ENCODE peak calls at places on chromosomes 1 and 21, in five cellular contexts. T is HFFc6, O is A549, X is IMR-90, S is lower lobe of right lung. E is an unnamed sample.

GRCh38 chr1:170700842-170701305 is 36.9 kb downstream of the PRRX1 start:
- DNase-seq in S (no peak), T (peak; percentile 78), O (no peak), X (peak; percentile 61), E (no peak)

GRCh38 chr1:7984826-7985225 is 23.3 kb downstream of the PARK7 start:
- DNase-seq in X (no peak), T (no peak), O (no peak), S (no peak), E (no peak)

GRCh38 chr1:91138959-91139358 is 117.1 kb upstream of the ZNF644 start:
- DNase-seq in O (no peak), T (no peak), X (no peak), S (no peak), E (no peak)

GRCh38 chr21:31865429-31865970 is 7.3 kb upstream of the HUNK start:
- DNase-seq in T (no peak), X (no peak), S (no peak), O (no peak), E (no peak)

GRCh38 chr1:227257964-227258363 is 60.3 kb downstream of the CDC42BPA start:
- DNase-seq in S (no peak), O (no peak), T (no peak), X (no peak), E (no peak)

GRCh38 chr1:38138498-38139233 is 92.1 kb upstream of the POU3F1 start:
- DNase-seq in T (peak; percentile 96), X (peak; percentile 97), S (peak; percentile 79), O (peak; percentile 31), E (no peak)

GRCh38 chr1:119771016-119771415 is 2.3 kb upstream of the HMGCS2 start:
- DNase-seq in S (no peak), O (no peak), T (no peak), X (peak; percentile 22), E (peak; percentile 25)

GRCh38 chr21:41373769-41374168 is 11.9 kb downstream of the MX2 start:
- DNase-seq in O (no peak), T (no peak), S (no peak), X (no peak), E (no peak)

GRCh38 chr1:93672069-93672468 is 9.6 kb downstream of the BCAR3 start:
- DNase-seq in O (peak; percentile 24), X (peak; percentile 93), S (peak; percentile 73), T (no peak), E (no peak)

GRCh38 chr21:44051462-44051941 is 39.4 kb downstream of the TRAPPC10 start:
- DNase-seq in T (no peak), S (no peak), X (peak; percentile 55), O (no peak), E (no peak)

GRCh38 chr1:70992521-70992920 is 55.1 kb downstream of the PTGER3 start:
- DNase-seq in O (no peak), X (no peak), T (no peak), S (no peak), E (no peak)

GRCh38 chr1:30244801-30245200 is 478.6 kb downstream of the MATN1 start:
- DNase-seq in X (no peak), O (no peak), S (no peak), T (no peak), E (no peak)

GRCh38 chr1:230332429-230333088 is 93.6 kb downstream of the PGBD5 start:
- DNase-seq in O (no peak), S (no peak), X (no peak), T (no peak), E (no peak)

GRCh38 chr21:23968722-23969647 is 1638.3 kb downstream of the MRPL39 start:
- DNase-seq in X (peak; percentile 26), O (no peak), T (no peak), S (no peak), E (peak; percentile 66)

GRCh38 chr1:112033422-112034120 is 44.1 kb upstream of the KCND3 start:
- DNase-seq in X (no peak), S (no peak), O (no peak), T (no peak), E (no peak)

GRCh38 chr1:101178688-101179491 is 57.9 kb upstream of the S1PR1 start:
- DNase-seq in O (no peak), X (no peak), T (no peak), S (no peak), E (no peak)

GRCh38 chr1:81635816-81636215 is 164.9 kb upstream of the ADGRL2 start:
- DNase-seq in S (no peak), T (no peak), X (no peak), O (no peak), E (no peak)

GRCh38 chr1:105793541-105794146 is 1262.8 kb upstream of the PRMT6 start:
- DNase-seq in T (peak; percentile 17), O (no peak), X (no peak), S (no peak), E (peak; percentile 69)

GRCh38 chr21:40830836-40831235 is 16.1 kb downstream of the DSCAM start:
- DNase-seq in O (no peak), X (no peak), T (no peak), S (no peak), E (no peak)

GRCh38 chr1:45552309-45552708 is 1.7 kb downstream of the AKR1A1 start:
- DNase-seq in T (no peak), O (no peak), X (no peak), S (peak; percentile 48), E (no peak)

GRCh38 chr1:211885746-211886522 is 55.4 kb upstream of the LPGAT1 start:
- DNase-seq in T (no peak), O (no peak), X (no peak), S (no peak), E (no peak)

GRCh38 chr1:10692401-10693021 is 103.9 kb downstream of the CASZ1 start:
- DNase-seq in S (peak; percentile 79), T (no peak), X (no peak), O (peak; percentile 50), E (peak; percentile 58)

GRCh38 chr21:39176312-39176711 is 6.9 kb downstream of the PSMG1 start:
- DNase-seq in X (peak; percentile 48), O (no peak), T (no peak), S (no peak), E (no peak)

GRCh38 chr1:34780528-34780927 is 486 bp upstream of the GJB3 start:
- DNase-seq in S (no peak), O (no peak), X (no peak), T (no peak), E (no peak)

GRCh38 chr1:245917403-245917802 is 589.7 kb downstream of the SMYD3 start:
- DNase-seq in T (no peak), S (no peak), X (no peak), O (no peak), E (no peak)

GRCh38 chr1:50416553-50417453 is 6.4 kb downstream of the DMRTA2 start:
- DNase-seq in X (no peak), S (no peak), T (no peak), O (no peak), E (no peak)

GRCh38 chr21:26842976-26843911 is 2.0 kb downstream of the ADAMTS1 start:
- DNase-seq in S (peak; percentile 84), X (peak; percentile 96), O (no peak), T (peak; percentile 96), E (peak; percentile 62)

GRCh38 chr1:200035956-200036615 is 8.6 kb downstream of the NR5A2 start:
- DNase-seq in X (no peak), S (no peak), T (no peak), O (no peak), E (no peak)

GRCh38 chr1:31105646-31106045 is 40.1 kb upstream of the PUM1 start:
- DNase-seq in T (no peak), O (no peak), S (no peak), X (peak; percentile 23), E (no peak)

GRCh38 chr21:16322423-16322822 is 592.6 kb downstream of the USP25 start:
- DNase-seq in X (no peak), O (no peak), T (no peak), S (no peak), E (no peak)

GRCh38 chr21:30340714-30341573 is 3.5 kb upstream of the KRTAP27-1 start:
- DNase-seq in S (peak; percentile 45), X (peak; percentile 10), O (peak; percentile 0), T (peak; percentile 0), E (peak; percentile 48)

GRCh38 chr1:221756830-221757551 is 15.1 kb upstream of the DUSP10 start:
- DNase-seq in X (peak; percentile 62), S (no peak), O (no peak), T (no peak), E (no peak)

DNA sequence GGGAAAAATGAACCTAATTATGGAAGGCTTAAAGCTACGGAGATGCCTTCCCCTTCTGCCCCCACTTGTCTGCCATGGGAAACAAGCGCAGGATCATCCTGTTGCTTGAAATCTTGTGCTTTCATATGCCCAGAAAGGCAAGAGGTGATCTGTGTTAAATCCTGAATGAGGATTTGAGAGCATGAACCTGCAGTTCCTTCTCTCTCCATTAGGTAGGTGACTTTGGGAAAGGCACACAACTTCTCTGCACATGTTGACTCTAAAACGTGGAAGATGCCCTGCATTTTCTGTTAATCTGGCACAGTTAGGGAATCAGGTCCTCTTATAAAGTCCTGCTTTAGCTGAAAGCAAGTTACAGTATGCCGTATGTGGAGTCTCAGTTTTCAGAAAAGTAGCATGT is 46.6 kb upstream of the MTR start:
- DNase-seq in S (no peak), T (no peak), X (no peak), O (no peak), E (no peak)
- TF ChIP-seq CTCF in S (no peak), T (peak; percentile 57), X (no peak), O (no peak), E (peak; percentile 39)

DNA sequence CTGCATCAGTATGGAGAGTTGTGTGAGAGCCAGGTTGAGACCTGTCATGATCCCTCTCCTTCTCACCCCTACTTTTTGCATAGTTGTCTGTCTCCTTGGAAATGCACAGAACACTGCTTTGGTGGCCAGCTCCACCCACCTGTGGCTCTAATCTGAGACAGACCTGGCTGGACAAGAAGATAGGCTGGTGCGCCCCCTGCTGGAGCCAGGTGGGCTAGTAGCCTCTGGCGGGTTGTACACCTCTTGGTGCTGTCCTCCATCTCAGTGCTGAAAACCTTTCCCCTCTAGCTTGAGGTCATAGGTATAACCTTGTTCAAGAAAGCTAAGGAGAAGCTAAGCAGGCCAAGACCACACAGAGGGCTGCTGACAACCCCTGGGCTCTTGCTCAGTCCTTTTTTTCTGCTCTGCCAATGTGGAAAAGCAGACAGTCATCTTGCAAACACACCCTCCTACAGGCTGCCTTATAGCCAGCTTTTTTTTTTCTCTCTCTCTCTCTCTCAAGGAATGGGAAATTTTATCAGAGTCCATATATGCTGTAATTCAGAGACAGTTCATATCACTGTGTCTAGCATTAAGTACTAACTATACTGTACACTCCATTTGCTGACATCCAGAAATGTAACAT is 58.8 kb upstream of the SPATA6 start:
- DNase-seq in O (peak; percentile 36), T (no peak), X (peak; percentile 29), S (peak; percentile 65), E (peak; percentile 92)
- TF ChIP-seq CTCF in O (peak; percentile 36), T (peak; percentile 43), X (peak; percentile 53), S (peak; percentile 54), E (peak; percentile 88)

GRCh38 chr1:62852253-62852652 is 68.3 kb downstream of the ATG4C start:
- DNase-seq in X (no peak), T (no peak), O (no peak), S (no peak), E (no peak)

GRCh38 chr1:62849031-62849430 is 65.1 kb downstream of the ATG4C start:
- DNase-seq in T (no peak), O (peak; percentile 3), X (no peak), S (no peak), E (no peak)
- TF ChIP-seq CTCF in T (peak; percentile 22), O (no peak), X (no peak), S (no peak), E (no peak)

DNA sequence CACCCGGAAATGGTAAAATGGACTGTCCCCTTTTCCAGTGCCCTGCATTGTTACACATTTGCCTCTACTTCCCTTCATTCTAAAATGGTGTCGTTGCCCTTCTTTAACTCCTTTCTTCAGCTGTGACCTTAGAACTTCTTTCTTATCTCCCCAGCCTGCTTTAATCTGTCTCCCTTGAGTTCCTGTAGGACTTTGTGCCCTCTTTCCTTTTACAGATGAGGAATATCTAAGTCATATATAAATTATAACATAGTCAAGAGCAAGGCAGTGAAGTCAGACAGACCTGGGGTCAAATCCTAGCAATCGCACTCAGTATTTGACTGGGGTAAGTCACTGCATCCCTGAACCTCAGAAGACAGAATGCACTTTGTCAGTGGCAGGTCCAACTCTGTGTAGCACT is 31.4 kb upstream of the TMEM222 start:
- DNase-seq in S (no peak), T (no peak), O (no peak), X (no peak), E (no peak)
- TF ChIP-seq CTCF in S (no peak), T (no peak), O (no peak), X (no peak), E (no peak)

E was measured in endothelial cell.